ENCODE peak calls at places on chromosome 19, in four cellular contexts. P is A549, O is HepG2, R is K562. H is an unnamed sample.

GRCh38 chr19:35509018-35509652 is 4.3 kb downstream of the DMKN start:
- DNase-seq in P (no peak), R (peak; percentile 37), O (peak; percentile 42), H (peak; percentile 40)

GRCh38 chr19:10289836-10290438 is at the start of gene ICAM5:
- DNase-seq in R (peak; percentile 77), O (no peak), P (no peak), H (no peak)

GRCh38 chr19:48043675-48044258 is at the start of gene CABP5:
- DNase-seq in P (no peak), O (no peak), R (peak; percentile 21), H (no peak)

GRCh38 chr19:14979498-14980255 is at the start of gene SLC1A6:
- DNase-seq in P (no peak), R (no peak), O (no peak), H (no peak)

GRCh38 chr19:10872551-10873107 is 1.3 kb downstream of the CARM1 start:
- DNase-seq in P (no peak), O (no peak), R (no peak), H (no peak)

GRCh38 chr19:14434543-14435319 is 1.6 kb downstream of the PKN1 start:
- DNase-seq in P (no peak), R (peak; percentile 68), O (peak; percentile 72), H (no peak)

GRCh38 chr19:53962887-53963435 is at the start of gene CACNG8:
- DNase-seq in P (no peak), O (no peak), R (peak; percentile 36), H (no peak)

GRCh38 chr19:28632357-28633076 is 580.4 kb downstream of the UQCRFS1 start:
- DNase-seq in P (no peak), O (no peak), R (no peak), H (no peak)

GRCh38 chr19:10288662-10289166 is 1.0 kb upstream of the ICAM5 start:
- DNase-seq in P (peak; percentile 85), R (peak; percentile 94), O (peak; percentile 77), H (no peak)

GRCh38 chr19:58338825-58339558 is 12.2 kb downstream of the ZSCAN22 start:
- DNase-seq in R (peak; percentile 27), O (no peak), P (no peak), H (no peak)

GRCh38 chr19:45897413-45897812 is 5.0 kb downstream of the MYPOP start:
- DNase-seq in R (no peak), O (no peak), P (no peak), H (no peak)

GRCh38 chr19:43469160-43469480 is 3.7 kb upstream of the LYPD3 start:
- DNase-seq in O (peak; percentile 46), R (no peak), P (no peak), H (no peak)

GRCh38 chr19:53870485-53870844 is 2.8 kb downstream of the MYADM start:
- DNase-seq in O (no peak), R (peak; percentile 46), P (no peak), H (no peak)

GRCh38 chr19:53977991-53978731 is 13.3 kb upstream of the CACNG6 start:
- DNase-seq in P (peak; percentile 99), R (peak; percentile 54), O (no peak), H (no peak)

GRCh38 chr19:46579286-46579944 is 21.7 kb upstream of the CALM3 start:
- DNase-seq in P (peak; percentile 55), O (no peak), R (peak; percentile 17), H (no peak)

GRCh38 chr19:22422220-22422619 is at the start of gene ZNF98:
- DNase-seq in O (no peak), P (no peak), R (no peak), H (no peak)

GRCh38 chr19:43525836-43526771 is 897 bp downstream of the ETHE1 start:
- DNase-seq in O (no peak), P (no peak), R (no peak), H (no peak)

GRCh38 chr19:16559896-16560295 is 12.3 kb downstream of the SLC35E1 start:
- DNase-seq in O (no peak), R (no peak), P (no peak), H (no peak)

GRCh38 chr19:47776568-47776967 is 1.9 kb upstream of the SELENOW start:
- DNase-seq in R (no peak), O (peak; percentile 77), P (no peak), H (no peak)

GRCh38 chr19:28956971-28957370 is 256.0 kb downstream of the UQCRFS1 start:
- DNase-seq in R (no peak), O (no peak), P (no peak), H (no peak)

GRCh38 chr19:2952953-2953481 is 8.2 kb upstream of the ZNF77 start:
- DNase-seq in P (no peak), O (peak; percentile 37), R (no peak), H (no peak)

GRCh38 chr19:1061987-1062386 is 5.0 kb upstream of the ARHGAP45 start:
- DNase-seq in P (no peak), R (no peak), O (no peak), H (no peak)

GRCh38 chr19:39166571-39167391 is 30.0 kb upstream of the NCCRP1 start:
- DNase-seq in O (peak; percentile 49), R (no peak), P (no peak), H (no peak)

GRCh38 chr19:36547001-36547732 is 19.1 kb upstream of the ZNF260 start:
- DNase-seq in R (no peak), O (no peak), P (no peak), H (no peak)

GRCh38 chr19:1847684-1848398 is 442 bp downstream of the REXO1 start:
- DNase-seq in O (peak; percentile 75), P (no peak), R (peak; percentile 56), H (no peak)

GRCh38 chr19:45340899-45341453 is 426 bp downstream of the KLC3 start:
- DNase-seq in O (no peak), P (no peak), R (no peak), H (no peak)

GRCh38 chr19:40362160-40362559 is 13.7 kb downstream of the PLD3 start:
- DNase-seq in R (no peak), P (no peak), O (no peak), H (no peak)

GRCh38 chr19:47637550-47637949 is 28.6 kb downstream of the BICRA start:
- DNase-seq in P (no peak), O (no peak), R (no peak), H (no peak)

GRCh38 chr19:31496076-31496475 is 146.8 kb upstream of the TSHZ3 start:
- DNase-seq in P (no peak), O (no peak), R (no peak), H (no peak)

GRCh38 chr19:15014579-15014978 is 34.7 kb upstream of the CASP14 start:
- DNase-seq in O (no peak), P (no peak), R (peak; percentile 61), H (no peak)

GRCh38 chr19:36330226-36330625 is 48.8 kb downstream of the ZFP14 start:
- DNase-seq in P (no peak), O (no peak), R (no peak), H (no peak)

GRCh38 chr19:13150919-13151604 is 851 bp downstream of the IER2 start:
- DNase-seq in P (no peak), R (peak; percentile 39), O (no peak), H (no peak)

GRCh38 chr19:54133312-54133956 is 4.1 kb upstream of the CNOT3 start:
- DNase-seq in O (peak; percentile 84), P (no peak), R (no peak), H (no peak)

GRCh38 chr19:1250374-1251232 is 2.2 kb downstream of the MIDN start:
- DNase-seq in O (peak; percentile 68), R (peak; percentile 72), P (no peak), H (no peak)

GRCh38 chr19:54430306-54431254 is 15.3 kb downstream of the TTYH1 start:
- DNase-seq in O (no peak), R (peak; percentile 81), P (no peak), H (no peak)

GRCh38 chr19:49447485-49448431 is 3.9 kb downstream of the PIH1D1 start:
- DNase-seq in R (peak; percentile 75), P (no peak), O (no peak), H (no peak)

GRCh38 chr19:14375055-14375581 is 6.1 kb upstream of the ADGRE5 start:
- DNase-seq in R (peak; percentile 9), P (no peak), O (no peak), H (no peak)

GRCh38 chr19:17580470-17581000 is 25.1 kb downstream of the COLGALT1 start:
- DNase-seq in R (no peak), O (no peak), P (no peak), H (no peak)
- TF ChIP-seq ESRRA in R (no peak), O (no peak), P (no peak), H (no peak)

GRCh38 chr19:34134190-34135032 is 37.9 kb upstream of the LSM14A start:
- DNase-seq in O (peak; percentile 70), P (peak; percentile 99), R (peak; percentile 98), H (peak; percentile 56)
- TF ChIP-seq REST in O (no peak), P (no peak), R (peak; percentile 33), H (no peak)

GRCh38 chr19:4567584-4568071 is 8.1 kb upstream of the SEMA6B start:
- DNase-seq in R (peak; percentile 79), O (peak; percentile 40), P (no peak), H (no peak)
- TF ChIP-seq ESRRA in R (peak; percentile 30), O (no peak), P (no peak), H (no peak)

GRCh38 chr19:42105358-42105757 is 26.9 kb downstream of the POU2F2 start:
- DNase-seq in P (no peak), O (no peak), R (no peak), H (no peak)
- TF ChIP-seq REST in P (no peak), O (no peak), R (no peak), H (no peak)

DNA sequence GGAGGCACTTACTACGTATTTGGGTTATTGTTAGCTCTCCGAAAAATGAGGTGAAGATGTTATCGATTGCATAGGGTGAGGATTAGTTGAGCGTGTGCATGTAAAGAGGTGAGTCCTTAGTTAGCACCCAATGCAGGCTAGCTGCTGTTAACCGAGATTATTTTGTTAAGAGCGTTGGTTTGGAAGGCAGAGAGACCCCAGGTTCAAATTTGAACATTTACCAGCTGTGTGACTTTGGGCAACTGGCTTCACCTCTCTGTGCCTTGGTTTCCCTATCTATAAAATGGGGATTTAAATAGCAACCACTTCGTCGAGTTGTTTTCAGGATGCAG is 693 bp downstream of the SIPA1L3 start:
- DNase-seq in R (no peak), O (no peak), P (no peak), H (no peak)
- TF ChIP-seq ESRRA in R (no peak), O (no peak), P (no peak), H (no peak)

GRCh38 chr19:18791315-18791678 is 192 bp upstream of the COMP start:
- DNase-seq in O (no peak), P (no peak), R (no peak), H (no peak)

GRCh38 chr19:18788782-18789421 is 2.2 kb downstream of the COMP start:
- DNase-seq in P (no peak), R (no peak), O (no peak), H (no peak)

GRCh38 chr19:18790566-18791314 is at the start of gene COMP:
- DNase-seq in R (no peak), O (no peak), P (no peak), H (no peak)

GRCh38 chr19:18789883-18790565 is 1.1 kb downstream of the COMP start:
- DNase-seq in P (no peak), O (no peak), R (peak; percentile 78), H (no peak)

GRCh38 chr19:18789422-18789832 is 1.7 kb downstream of the COMP start:
- DNase-seq in P (no peak), R (no peak), O (no peak), H (no peak)
- TF ChIP-seq REST in P (no peak), R (no peak), O (no peak), H (no peak)

H was measured in GM12878.